ENCODE peak calls at places on chromosomes 11 and 22, in seven cellular contexts. M, O, X, U, F, J and D are unnamed samples.

GRCh38 chr11:123439616-123440015 is 9.5 kb downstream of the GRAMD1B start:
- DNase-seq in M (no peak), O (no peak), X (peak; percentile 43), U (no peak), F (no peak), J (no peak), D (no peak)

GRCh38 chr11:19453893-19454292 is 213.1 kb upstream of the E2F8 start:
- DNase-seq in M (no peak), O (peak; percentile 38), X (peak; percentile 77), U (no peak), F (no peak), J (no peak), D (no peak)

GRCh38 chr22:37752189-37753061 is 55.3 kb upstream of the GCAT start:
- DNase-seq in M (peak; percentile 90), O (peak; percentile 92), X (peak; percentile 100), U (peak; percentile 92), F (peak; percentile 99), J (peak; percentile 94), D (peak; percentile 98)

GRCh38 chr11:2703487-2704141 is 3.8 kb upstream of the KCNQ1OT1 start:
- DNase-seq in M (peak; percentile 40), O (no peak), X (no peak), U (no peak), F (peak; percentile 40), J (no peak), D (no peak)

GRCh38 chr11:125110996-125111340 is 458 bp downstream of the TMEM218 start:
- DNase-seq in M (no peak), O (no peak), X (no peak), U (no peak), F (no peak), J (peak; percentile 46), D (no peak)

GRCh38 chr11:132632641-132633124 is 899.6 kb downstream of the OPCML start:
- DNase-seq in M (no peak), O (no peak), X (peak; percentile 77), U (no peak), F (no peak), J (peak; percentile 39), D (peak; percentile 75)

GRCh38 chr11:58004664-58005063 is 19.0 kb upstream of the OR9Q1 start:
- DNase-seq in M (no peak), O (no peak), X (no peak), U (no peak), F (no peak), J (no peak), D (no peak)

GRCh38 chr11:68841718-68842426 is at the start of gene CPT1A:
- DNase-seq in M (peak; percentile 91), O (peak; percentile 80), X (peak; percentile 56), U (peak; percentile 68), F (peak; percentile 93), J (peak; percentile 94), D (peak; percentile 50)

GRCh38 chr11:56876621-56877312 is 111.9 kb upstream of the OR5AK2 start:
- DNase-seq in M (no peak), O (no peak), X (no peak), U (no peak), F (no peak), J (no peak), D (no peak)

GRCh38 chr11:118186346-118187107 is 10.1 kb upstream of the SCN2B start:
- DNase-seq in M (no peak), O (no peak), X (no peak), U (no peak), F (no peak), J (no peak), D (no peak)

GRCh38 chr11:70642301-70642700 is 244.0 kb downstream of the CTTN start:
- DNase-seq in M (no peak), O (no peak), X (no peak), U (no peak), F (no peak), J (no peak), D (no peak)

GRCh38 chr11:11780843-11781242 is 60.9 kb upstream of the USP47 start:
- DNase-seq in M (no peak), O (no peak), X (no peak), U (no peak), F (no peak), J (no peak), D (no peak)

GRCh38 chr22:49211176-49211575 is 616.5 kb downstream of the BRD1 start:
- DNase-seq in M (peak; percentile 33), O (no peak), X (no peak), U (no peak), F (peak; percentile 43), J (no peak), D (peak; percentile 21)

GRCh38 chr11:115290479-115291390 is 213.5 kb downstream of the CADM1 start:
- DNase-seq in M (no peak), O (no peak), X (no peak), U (no peak), F (no peak), J (peak; percentile 67), D (no peak)

GRCh38 chr22:22821340-22821739 is 66.3 kb upstream of the IGLL5 start:
- DNase-seq in M (no peak), O (no peak), X (no peak), U (no peak), F (no peak), J (no peak), D (no peak)

GRCh38 chr22:22822106-22822505 is 65.5 kb upstream of the IGLL5 start:
- DNase-seq in M (no peak), O (no peak), X (no peak), U (no peak), F (no peak), J (no peak), D (no peak)

GRCh38 chr22:22825213-22825593 is 62.4 kb upstream of the IGLL5 start:
- DNase-seq in M (no peak), O (no peak), X (no peak), U (no peak), F (no peak), J (no peak), D (no peak)

GRCh38 chr22:22824340-22825212 is 63.0 kb upstream of the IGLL5 start:
- DNase-seq in M (no peak), O (no peak), X (no peak), U (no peak), F (no peak), J (no peak), D (no peak)

GRCh38 chr22:22823126-22823804 is 64.4 kb upstream of the IGLL5 start:
- DNase-seq in M (no peak), O (no peak), X (no peak), U (no peak), F (no peak), J (no peak), D (no peak)
- H3K4me1 ChIP-seq in M (no peaks in the 10 kb centered on the region), O (no peaks in the 10 kb centered on the region), X (no peaks in the 10 kb centered on the region), U (no peaks in the 10 kb centered on the region), F (no peaks in the 10 kb centered on the region), J (no peaks in the 10 kb centered on the region), D (no peaks in the 10 kb centered on the region)

DNA sequence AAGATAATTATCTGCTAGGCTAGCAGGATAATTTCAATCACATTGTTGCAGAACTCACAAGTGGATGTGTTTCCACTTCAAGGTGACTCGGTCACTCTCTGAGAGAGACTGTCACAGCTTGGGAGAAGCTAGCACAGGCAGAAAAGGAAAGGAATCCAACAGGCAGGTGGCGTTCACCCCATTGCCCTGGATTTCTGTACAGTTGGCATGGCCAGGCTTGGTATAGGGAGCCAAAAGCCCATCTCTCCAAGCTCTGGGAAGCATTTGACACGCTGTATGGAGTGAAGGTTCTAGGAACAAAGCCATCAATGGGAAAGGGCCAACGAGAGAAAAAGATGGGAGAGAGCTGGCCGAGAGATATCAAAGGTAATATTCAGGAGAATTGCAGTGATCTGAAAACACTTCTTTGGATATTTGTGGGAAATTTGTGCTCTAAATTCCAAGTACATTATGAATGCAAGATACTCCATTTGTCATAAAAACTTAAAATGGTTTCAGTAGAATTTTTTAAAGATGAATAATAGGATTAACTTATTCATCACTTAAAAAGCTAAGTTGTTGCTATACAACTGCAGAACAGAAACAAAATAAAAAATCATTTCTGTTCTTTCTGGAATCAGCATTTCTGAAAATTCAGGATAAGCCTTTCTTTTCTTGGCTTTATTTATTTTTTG is 223.5 kb upstream of the NTM start:
- DNase-seq in M (no peak), O (no peak), X (no peak), U (no peak), F (no peak), J (no peak), D (no peak)
- H3K27ac ChIP-seq in M (no peak overlapping the region), O (no peak overlapping the region), X (no peak overlapping the region), U (no peak overlapping the region), F (no peak overlapping the region), J (no peak overlapping the region), D (no peak overlapping the region)

DNA sequence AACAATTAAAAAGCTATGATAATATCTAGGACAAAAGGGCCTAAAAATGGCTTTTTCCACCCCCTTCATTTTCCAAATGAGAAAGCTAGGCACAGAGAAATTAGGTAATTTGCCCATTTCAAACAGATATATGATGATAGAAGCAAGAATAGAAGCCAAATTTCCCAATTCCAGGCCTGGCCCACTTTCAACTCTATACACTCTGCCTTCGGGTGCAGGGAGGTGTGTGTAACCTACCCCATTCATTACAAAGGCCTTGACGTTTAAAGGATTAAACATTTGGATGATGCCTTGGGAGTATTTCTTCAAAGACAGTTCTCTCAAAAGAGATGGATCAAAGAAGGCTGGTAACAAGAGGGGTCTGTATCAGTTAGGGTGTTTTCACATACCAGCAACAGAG is 134.1 kb downstream of the CCDC34 start:
- DNase-seq in M (no peak), O (no peak), X (no peak), U (no peak), F (no peak), J (no peak), D (no peak)
- H3K4me1 ChIP-seq in M (no peaks in the 10 kb centered on the region), O (no peaks in the 10 kb centered on the region), X (no peaks in the 10 kb centered on the region), U (no peaks in the 10 kb centered on the region), F (peaks cover 2% of the 10 kb centered on the region), J (no peaks in the 10 kb centered on the region), D (peaks cover 23% of the 10 kb centered on the region)

GRCh38 chr22:46774456-46775363 is 12.3 kb downstream of the TBC1D22A start:
- DNase-seq in M (no peak), O (no peak), X (peak; percentile 30), U (no peak), F (peak; percentile 66), J (no peak), D (no peak)

GRCh38 chr22:46770726-46771125 is 8.3 kb downstream of the TBC1D22A start:
- DNase-seq in M (peak; percentile 36), O (no peak), X (no peak), U (no peak), F (no peak), J (no peak), D (no peak)

GRCh38 chr22:46775789-46776485 is 13.5 kb downstream of the TBC1D22A start:
- DNase-seq in M (no peak), O (no peak), X (no peak), U (no peak), F (peak; percentile 64), J (no peak), D (no peak)

GRCh38 chr22:46775364-46775758 is 12.9 kb downstream of the TBC1D22A start:
- DNase-seq in M (no peak), O (no peak), X (no peak), U (no peak), F (no peak), J (no peak), D (no peak)

GRCh38 chr22:46773074-46773473 is 10.6 kb downstream of the TBC1D22A start:
- DNase-seq in M (no peak), O (no peak), X (no peak), U (no peak), F (no peak), J (no peak), D (no peak)
- H3K27ac ChIP-seq in M (peak overlapping the region; percentile 82), O (no peak overlapping the region), X (no peak overlapping the region), U (no peak overlapping the region), F (no peak overlapping the region), J (no peak overlapping the region), D (no peak overlapping the region)